ENCODE peak calls at places on chromosome 15, in eight cellular contexts. F is heart left ventricle, L is Peyer's patch, G is HCT116, X is sigmoid colon, U is IMR-90, R is esophagus squamous epithelium, C is transverse colon. V is an unnamed sample.
A peak's percentile ranks its signal among the peaks of the same experiment; 100 is the strongest.

GRCh38 chr15:50219820-50220219 is 37.8 kb downstream of the SLC27A2 start:
- DNase-seq in U (peak; percentile 52), X (no peak), F (no peak), G (peak; percentile 34), L (no peak), C (no peak), R (no peak), V (no peak)

GRCh38 chr15:92810418-92811138 is 89.5 kb upstream of the CHD2 start:
- DNase-seq in L (peak; percentile 52), X (peak; percentile 84), C (peak; percentile 76), U (peak; percentile 78), F (peak; percentile 75), G (no peak), R (no peak), V (peak; percentile 83)

GRCh38 chr15:94792166-94792565 is 560.8 kb downstream of the MCTP2 start:
- DNase-seq in L (no peak), G (no peak), R (no peak), U (peak; percentile 79), C (no peak), F (no peak), X (no peak), V (no peak)

GRCh38 chr15:39312984-39313383 is 267.9 kb upstream of the THBS1 start:
- DNase-seq in G (peak; percentile 2), U (no peak), X (no peak), C (peak; percentile 63), R (no peak), F (no peak), L (no peak), V (no peak)

GRCh38 chr15:35450492-35450891 is 95.5 kb downstream of the DPH6 start:
- DNase-seq in X (no peak), G (no peak), L (no peak), C (no peak), R (no peak), F (no peak), U (peak; percentile 81), V (no peak)

GRCh38 chr15:40743921-40744809 is 10.9 kb downstream of the RMDN3 start:
- DNase-seq in F (no peak), L (no peak), C (no peak), R (no peak), U (peak; percentile 82), G (no peak), X (peak; percentile 49), V (no peak)

GRCh38 chr15:79543097-79543496 is 111.0 kb downstream of the MINAR1 start:
- DNase-seq in G (no peak), X (no peak), L (no peak), C (no peak), R (no peak), F (no peak), U (no peak), V (no peak)

GRCh38 chr15:95937128-95937528 is 393.4 kb upstream of the NR2F2 start:
- DNase-seq in C (no peak), U (peak; percentile 36), G (no peak), F (no peak), L (no peak), X (no peak), R (no peak), V (peak; percentile 39)

DNA sequence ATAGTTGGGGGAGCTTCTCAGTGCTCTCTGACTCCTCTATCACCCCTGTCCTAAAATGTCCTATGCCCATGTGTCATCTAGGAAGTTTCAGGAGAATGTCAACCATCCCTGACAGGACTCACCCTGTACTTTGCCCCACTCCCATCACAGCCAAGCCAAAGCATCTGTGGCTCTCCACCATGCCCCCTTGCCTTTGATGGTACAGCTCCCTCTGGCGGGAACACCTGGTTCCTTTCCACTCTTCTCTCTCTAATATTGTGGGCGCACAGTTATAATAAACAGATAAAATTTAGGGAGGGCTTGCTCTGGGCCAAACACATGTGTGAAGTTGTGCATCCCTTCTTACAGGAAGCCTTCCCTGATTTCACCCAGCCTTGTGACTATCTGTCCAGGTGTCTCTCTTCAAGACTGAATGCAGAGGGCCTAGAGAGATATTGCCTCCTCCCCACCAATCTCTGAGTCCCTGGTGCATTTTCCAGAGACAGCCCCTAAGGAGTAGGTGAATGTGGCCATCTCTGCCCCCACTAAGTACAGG is 62.8 kb downstream of the ISG20 start:
- DNase-seq in C (peak; percentile 33), F (no peak), R (no peak), G (peak; percentile 15), U (no peak), L (peak; percentile 55), X (no peak), V (no peak)
- TF ChIP-seq CTCF in C (peak; percentile 15), F (no peak), R (no peak), G (peak; percentile 64), U (peak; percentile 43), L (peak; percentile 39), X (no peak), V (no peak)

DNA sequence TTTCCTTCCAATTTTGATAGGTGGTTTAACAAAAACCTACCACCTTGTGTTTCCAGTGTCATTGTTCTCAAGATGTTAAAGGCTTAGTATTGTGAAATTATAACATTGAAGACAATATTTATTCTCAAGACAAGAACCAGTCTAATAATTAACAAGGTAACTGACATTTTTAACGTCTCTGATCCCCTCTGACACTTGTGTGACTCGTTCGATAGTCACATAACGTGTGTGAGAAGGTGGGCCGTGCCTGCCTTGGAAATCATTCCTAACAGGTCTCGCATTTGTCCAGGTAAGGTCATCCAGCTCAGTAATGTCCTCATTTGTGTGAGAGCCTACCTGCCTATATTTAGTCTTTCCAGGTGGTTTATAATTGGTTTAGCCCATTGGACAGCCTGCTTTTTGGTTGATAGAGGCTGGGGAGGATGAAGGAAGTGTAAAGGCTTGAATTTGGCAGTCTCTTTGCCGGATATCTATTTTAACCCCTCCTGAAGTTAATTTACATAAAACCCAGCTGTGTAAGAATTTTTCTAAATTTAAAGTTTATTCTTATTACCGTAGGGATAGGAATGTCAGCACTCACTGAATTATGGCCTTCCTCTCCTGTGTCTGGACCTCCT is 94.4 kb downstream of the AKAP13 start:
- DNase-seq in G (peak; percentile 40), L (no peak), X (no peak), U (no peak), R (no peak), F (no peak), C (no peak), V (no peak)
- H3K4me1 ChIP-seq in G (peaks cover 24% of the 10 kb centered on the region), L (peaks cover 8% of the 10 kb centered on the region), X (peaks cover 27% of the 10 kb centered on the region), U (peaks cover 19% of the 10 kb centered on the region), R (peaks cover 21% of the 10 kb centered on the region), F (peaks cover 36% of the 10 kb centered on the region), C (peaks cover 47% of the 10 kb centered on the region), V (peaks cover 14% of the 10 kb centered on the region)

GRCh38 chr15:78437107-78437761 is 782 bp upstream of the IREB2 start:
- DNase-seq in U (peak; percentile 20), F (peak; percentile 62), R (no peak), G (peak; percentile 7), C (no peak), X (no peak), L (no peak), V (no peak)

GRCh38 chr15:78438595-78439285 is 724 bp downstream of the IREB2 start:
- DNase-seq in U (no peak), C (no peak), L (no peak), R (no peak), F (no peak), G (no peak), X (no peak), V (no peak)

GRCh38 chr15:78434134-78434533 is 3.9 kb upstream of the IREB2 start:
- DNase-seq in R (no peak), X (no peak), L (no peak), C (peak; percentile 56), U (no peak), G (no peak), F (no peak), V (no peak)

GRCh38 chr15:78440375-78441373 is 2.7 kb downstream of the IREB2 start:
- DNase-seq in L (no peak), X (no peak), G (no peak), C (no peak), F (no peak), R (no peak), U (no peak), V (no peak)

GRCh38 chr15:78437762-78438594 is at the start of gene IREB2:
- DNase-seq in R (peak; percentile 87), X (peak; percentile 99), C (peak; percentile 98), L (peak; percentile 97), G (peak; percentile 97), U (peak; percentile 98), F (peak; percentile 98), V (peak; percentile 98)
- TF ChIP-seq POLR2A in R (peak; percentile 54), X (peak; percentile 54), C (peak; percentile 76), L (peak; percentile 14), G (peak; percentile 38), U (peak; percentile 66), F (no peak), V (peak; percentile 37)

GRCh38 chr15:74408815-74409214 is 24.9 kb downstream of the SEMA7A start:
- DNase-seq in G (no peak), U (no peak), R (no peak), X (no peak), L (no peak), C (no peak), F (no peak), V (no peak)

GRCh38 chr15:74406517-74406916 is 27.2 kb downstream of the SEMA7A start:
- DNase-seq in R (no peak), L (no peak), F (no peak), C (no peak), G (no peak), U (no peak), X (no peak), V (no peak)

GRCh38 chr15:74408385-74408784 is 25.4 kb downstream of the SEMA7A start:
- DNase-seq in R (no peak), F (no peak), G (no peak), C (no peak), L (no peak), X (no peak), U (no peak), V (no peak)

GRCh38 chr15:74405823-74406222 is 27.9 kb downstream of the SEMA7A start:
- DNase-seq in X (no peak), G (no peak), R (no peak), F (no peak), L (no peak), U (no peak), C (no peak), V (peak; percentile 59)

GRCh38 chr15:74406992-74407705 is 26.6 kb downstream of the SEMA7A start:
- DNase-seq in F (no peak), U (peak; percentile 93), R (no peak), C (no peak), X (no peak), G (no peak), L (no peak), V (peak; percentile 59)
- TF ChIP-seq CTCF in F (no peak), U (peak; percentile 5), R (no peak), C (no peak), X (no peak), G (no peak), L (no peak), V (no peak)

GRCh38 chr15:65062726-65063125 is 5.1 kb downstream of the RASL12 start:
- DNase-seq in R (no peak), C (no peak), U (no peak), F (no peak), X (no peak), G (no peak), L (no peak), V (no peak)
- H3K4me1 ChIP-seq in R (peaks cover 16% of the 10 kb centered on the region), C (peaks cover 29% of the 10 kb centered on the region), U (peaks cover 6% of the 10 kb centered on the region), F (peaks cover 11% of the 10 kb centered on the region), X (peaks cover 47% of the 10 kb centered on the region), G (peaks cover 6% of the 10 kb centered on the region), L (no peaks in the 10 kb centered on the region), V (peaks cover 3% of the 10 kb centered on the region)

GRCh38 chr15:75452364-75452967 is 976 bp upstream of the SIN3A start:
- DNase-seq in U (peak; percentile 70), G (peak; percentile 62), F (peak; percentile 87), C (peak; percentile 92), L (peak; percentile 79), R (peak; percentile 27), X (peak; percentile 95), V (peak; percentile 84)
- TF ChIP-seq POLR2A in U (peak; percentile 74), G (peak; percentile 24), F (no peak), C (peak; percentile 80), L (peak; percentile 50), R (peak; percentile 50), X (peak; percentile 45), V (no peak)